ENCODE peak calls at places on chromosomes 6 and 20, in six cellular contexts. S is T-cell; N is naive thymus-derived CD8-positive, alpha-beta T cell; W is IMR-90; R is NCI-H187 treated with DMSO at 0.1 percent for 48 hours; U is mucosa of gallbladder. Y is an unnamed sample.

GRCh38 chr20:44174996-44175766 is 11.8 kb downstream of the JPH2 start:
- DNase-seq in S (no peak), N (no peak), W (no peak), R (no peak), U (no peak), Y (no peak)

GRCh38 chr6:12911387-12911960 is 194.9 kb downstream of the PHACTR1 start:
- DNase-seq in S (no peak), N (no peak), W (peak), R (no peak), U (peak), Y (no peak)

GRCh38 chr20:5557123-5557522 is 193.1 kb upstream of the SHLD1 start:
- DNase-seq in S (peak), N (peak), W (peak), R (peak), U (no peak), Y (peak)

GRCh38 chr6:4516206-4516605 is 260.0 kb upstream of the CDYL start:
- DNase-seq in S (no peak), N (no peak), W (no peak), R (no peak), U (no peak), Y (no peak)

GRCh38 chr20:45796336-45797070 is 4.7 kb downstream of the DNTTIP1 start:
- DNase-seq in S (no peak), N (no peak), W (no peak), R (no peak), U (no peak), Y (no peak)

GRCh38 chr20:56949318-56949717 is 317.1 kb downstream of the BMP7 start:
- DNase-seq in S (no peak), N (no peak), W (no peak), R (no peak), U (no peak), Y (no peak)

GRCh38 chr20:13984211-13984610 is 6.2 kb downstream of the SEL1L2 start:
- DNase-seq in S (no peak), N (no peak), W (no peak), R (no peak), U (no peak), Y (no peak)

GRCh38 chr20:49100934-49101333 is 54.8 kb downstream of the CSE1L start:
- DNase-seq in S (no peak), N (no peak), W (peak), R (no peak), U (no peak), Y (no peak)

GRCh38 chr6:62903263-62903662 is 308.0 kb upstream of the FKBP1C start:
- DNase-seq in S (no peak), N (no peak), W (no peak), R (no peak), U (no peak), Y (no peak)

GRCh38 chr6:120826253-120826652 is 508.0 kb downstream of the TBC1D32 start:
- DNase-seq in S (no peak), N (no peak), W (no peak), R (no peak), U (no peak), Y (no peak)

GRCh38 chr20:41170386-41171105 is 33.2 kb downstream of the PLCG1 start:
- DNase-seq in S (peak), N (no peak), W (no peak), R (no peak), U (no peak), Y (no peak)

GRCh38 chr20:22682381-22682780 is 98.0 kb upstream of the FOXA2 start:
- DNase-seq in S (no peak), N (no peak), W (no peak), R (no peak), U (no peak), Y (no peak)

GRCh38 chr6:134117409-134117808 is 65.0 kb upstream of the SLC2A12 start:
- DNase-seq in S (no peak), N (no peak), W (peak), R (peak), U (no peak), Y (no peak)

GRCh38 chr6:18823782-18824386 is 436.7 kb downstream of the RNF144B start:
- DNase-seq in S (no peak), N (no peak), W (peak), R (no peak), U (no peak), Y (no peak)

GRCh38 chr6:168213121-168213524 is 106.5 kb downstream of the DACT2 start:
- DNase-seq in S (no peak), N (no peak), W (no peak), R (no peak), U (no peak), Y (no peak)

GRCh38 chr6:145323652-145324051 is 411.7 kb downstream of the EPM2A start:
- DNase-seq in S (no peak), N (no peak), W (no peak), R (no peak), U (no peak), Y (no peak)

GRCh38 chr6:136037246-136037884 is 185.9 kb downstream of the PDE7B start:
- DNase-seq in S (no peak), N (no peak), W (peak), R (no peak), U (no peak), Y (peak)

GRCh38 chr6:21874372-21874771 is 280.8 kb downstream of the SOX4 start:
- DNase-seq in S (no peak), N (no peak), W (no peak), R (no peak), U (no peak), Y (no peak)

GRCh38 chr6:82589509-82590206 is 226.0 kb downstream of the TPBG start:
- DNase-seq in S (no peak), N (no peak), W (peak), R (peak), U (no peak), Y (no peak)

GRCh38 chr6:149079911-149080501 is 237.5 kb upstream of the TAB2 start:
- DNase-seq in S (no peak), N (no peak), W (peak), R (no peak), U (peak), Y (no peak)

GRCh38 chr6:157531986-157532365 is 151.0 kb downstream of the ZDHHC14 start:
- DNase-seq in S (no peak), N (no peak), W (no peak), R (no peak), U (no peak), Y (no peak)

GRCh38 chr20:33680681-33681080 is 5.5 kb downstream of the E2F1 start:
- DNase-seq in S (no peak), N (no peak), W (peak), R (no peak), U (no peak), Y (no peak)